ENCODE peak calls at places on chromosome 1, in four cellular contexts. Y, E, C and M are unnamed samples.

GRCh38 chr1:6261615-6261995 is 707 bp upstream of the GPR153 start:
- DNase-seq in Y (no peak), E (no peak), C (no peak), M (no peak)

GRCh38 chr1:61637470-61637869 is 87.5 kb downstream of the TM2D1 start:
- DNase-seq in Y (no peak), E (no peak), C (no peak), M (no peak)

GRCh38 chr1:104760017-104760416 is 1010.3 kb downstream of the AMY1C start:
- DNase-seq in Y (no peak), E (no peak), C (no peak), M (no peak)

GRCh38 chr1:201358596-201358995 is 18.9 kb downstream of the TNNT2 start:
- DNase-seq in Y (no peak), E (peak; percentile 10), C (peak; percentile 34), M (peak; percentile 6)

GRCh38 chr1:59985901-59986735 is 59.5 kb upstream of the CYP2J2 start:
- DNase-seq in Y (no peak), E (no peak), C (no peak), M (peak; percentile 51)

GRCh38 chr1:64550946-64551345 is 81.0 kb downstream of the CACHD1 start:
- DNase-seq in Y (no peak), E (no peak), C (no peak), M (peak; percentile 17)

GRCh38 chr1:68963353-68963752 is 466.5 kb upstream of the DEPDC1 start:
- DNase-seq in Y (no peak), E (peak; percentile 29), C (no peak), M (no peak)

GRCh38 chr1:69172003-69173000 is 395.4 kb upstream of the LRRC7 start:
- DNase-seq in Y (no peak), E (peak; percentile 63), C (no peak), M (no peak)

GRCh38 chr1:3544050-3544977 is 67.0 kb downstream of the MEGF6 start:
- DNase-seq in Y (no peak), E (no peak), C (no peak), M (no peak)

GRCh38 chr1:112849425-112849966 is 106.5 kb downstream of the SLC16A1 start:
- DNase-seq in Y (no peak), E (peak; percentile 66), C (peak; percentile 26), M (peak; percentile 21)

GRCh38 chr1:197393105-197393504 is 125.1 kb downstream of the CRB1 start:
- DNase-seq in Y (no peak), E (peak; percentile 17), C (no peak), M (no peak)

GRCh38 chr1:245153645-245154428 is 948 bp upstream of the KIF26B start:
- DNase-seq in Y (peak; percentile 62), E (peak; percentile 33), C (no peak), M (no peak)

GRCh38 chr1:155471026-155471425 is 91.6 kb downstream of the ASH1L start:
- DNase-seq in Y (no peak), E (no peak), C (no peak), M (no peak)

GRCh38 chr1:16165548-16165947 is 9.7 kb upstream of the EPHA2 start:
- DNase-seq in Y (no peak), E (no peak), C (no peak), M (no peak)

GRCh38 chr1:154968731-154969130 is 1.8 kb downstream of the SHC1 start:
- DNase-seq in Y (no peak), E (no peak), C (peak; percentile 24), M (no peak)

GRCh38 chr1:19096036-19096833 is 113.8 kb downstream of the UBR4 start:
- DNase-seq in Y (no peak), E (peak; percentile 36), C (no peak), M (peak; percentile 9)

GRCh38 chr1:45146833-45147232 is 59.6 kb downstream of the ZSWIM5 start:
- DNase-seq in Y (no peak), E (no peak), C (no peak), M (no peak)

GRCh38 chr1:103250441-103250861 is 142.1 kb upstream of the COL11A1 start:
- DNase-seq in Y (no peak), E (no peak), C (no peak), M (peak; percentile 6)

GRCh38 chr1:65003316-65003664 is 36.9 kb upstream of the JAK1 start:
- DNase-seq in Y (no peak), E (no peak), C (no peak), M (no peak)

GRCh38 chr1:234734864-234735263 is 124.9 kb upstream of the IRF2BP2 start:
- DNase-seq in Y (peak; percentile 40), E (no peak), C (no peak), M (no peak)

GRCh38 chr1:233972563-233972950 is 68.1 kb downstream of the SLC35F3 start:
- DNase-seq in Y (no peak), E (no peak), C (no peak), M (no peak)

GRCh38 chr1:36775716-36776115 is 258.6 kb downstream of the GRIK3 start:
- DNase-seq in Y (no peak), E (no peak), C (no peak), M (no peak)

GRCh38 chr1:86205741-86206140 is 49.2 kb upstream of the COL24A1 start:
- DNase-seq in Y (no peak), E (no peak), C (no peak), M (peak; percentile 16)

GRCh38 chr1:77175230-77175844 is 43.9 kb downstream of the PIGK start:
- DNase-seq in Y (no peak), E (no peak), C (no peak), M (no peak)

GRCh38 chr1:14165289-14165867 is 433.1 kb upstream of the KAZN start:
- DNase-seq in Y (no peak), E (no peak), C (no peak), M (no peak)

GRCh38 chr1:11042995-11043874 is 3.8 kb downstream of the MASP2 start:
- DNase-seq in Y (peak; percentile 55), E (no peak), C (no peak), M (no peak)

GRCh38 chr1:241533375-241534115 is 1.4 kb downstream of the KMO start:
- DNase-seq in Y (no peak), E (no peak), C (no peak), M (no peak)

GRCh38 chr1:151782741-151783140 is 7.6 kb downstream of the TDRKH start:
- DNase-seq in Y (no peak), E (no peak), C (no peak), M (no peak)

GRCh38 chr1:205748398-205749093 is 1.4 kb downstream of the NUCKS1 start:
- DNase-seq in Y (no peak), E (peak; percentile 96), C (no peak), M (peak; percentile 84)

GRCh38 chr1:145747398-145748247 is 28.3 kb downstream of the CD160 start:
- DNase-seq in Y (no peak), E (no peak), C (no peak), M (no peak)

GRCh38 chr1:115052454-115053083 is 22.9 kb downstream of the TSHB start:
- DNase-seq in Y (no peak), E (peak; percentile 56), C (no peak), M (peak; percentile 35)

GRCh38 chr1:47161298-47162040 is 24.2 kb downstream of the CYP4A22 start:
- DNase-seq in Y (no peak), E (no peak), C (no peak), M (no peak)

GRCh38 chr1:47164552-47164951 is 25.3 kb downstream of the PDZK1IP1 start:
- DNase-seq in Y (no peak), E (no peak), C (no peak), M (no peak)

DNA sequence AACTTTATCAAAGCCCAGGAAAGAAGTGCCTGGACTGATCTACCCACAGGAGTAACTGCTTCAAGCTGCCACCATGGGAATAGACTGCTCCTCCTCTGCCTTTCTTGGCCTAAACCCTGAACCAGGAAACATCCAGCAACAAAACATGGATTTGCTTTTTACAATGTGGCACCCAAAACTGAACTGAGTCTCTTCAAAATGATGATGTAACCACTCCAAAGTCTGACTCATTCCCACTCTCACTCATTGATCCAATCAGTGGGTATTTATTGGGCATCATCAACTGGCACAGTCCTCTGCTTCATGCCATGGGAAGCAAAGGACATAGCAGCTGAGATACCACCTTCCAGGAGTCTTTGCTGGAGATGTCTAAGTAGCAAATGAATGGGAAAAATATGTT is 23.5 kb downstream of the CYP4A22 start:
- DNase-seq in Y (no peak), E (no peak), C (no peak), M (no peak)
- TF ChIP-seq CTCF in Y (no peak), E (no peak), C (no peak), M (no peak)

DNA sequence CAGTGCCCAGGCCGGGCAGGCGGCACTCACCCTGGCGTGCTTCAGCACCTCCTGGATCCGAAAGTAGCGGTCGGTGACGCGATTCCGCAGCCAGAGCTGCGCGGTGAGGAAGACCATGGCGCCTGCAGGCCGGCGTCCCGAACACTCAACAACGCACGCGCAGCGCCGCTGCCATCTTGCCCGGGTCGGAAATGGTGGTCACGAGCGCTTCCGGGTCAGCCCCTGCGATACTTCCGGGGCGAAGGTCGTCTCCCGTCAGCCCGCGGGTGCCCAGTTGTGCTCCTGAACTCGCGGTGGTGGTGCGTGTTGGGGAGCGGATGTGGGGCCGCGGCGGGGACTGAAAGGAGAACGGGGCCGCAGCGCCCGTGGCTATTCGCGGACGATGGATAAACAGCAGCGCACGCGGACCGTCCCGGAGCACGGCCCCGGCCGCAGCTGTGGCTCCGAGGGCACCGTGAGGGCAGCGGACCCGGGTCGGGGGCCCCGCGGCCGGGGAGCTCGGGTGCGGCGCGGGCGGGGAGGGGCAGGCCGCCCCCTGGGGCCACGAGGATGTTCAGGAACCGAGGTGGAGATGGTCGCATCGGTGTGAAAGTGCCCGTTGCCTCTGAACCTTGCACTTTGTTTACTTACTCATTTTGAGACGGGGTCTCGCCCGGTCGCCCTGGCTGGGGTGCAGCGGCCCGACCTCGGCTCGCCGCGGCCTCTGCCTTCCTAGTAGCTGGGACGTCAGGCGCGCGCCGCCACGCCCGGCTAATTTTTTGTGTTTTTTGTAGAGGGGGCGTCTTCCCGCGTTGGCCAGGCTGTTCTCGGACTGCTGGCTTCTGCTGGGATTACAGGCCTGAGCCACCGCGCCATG is at the start of gene MRPL20:
- DNase-seq in Y (peak; percentile 96), E (peak; percentile 91), C (peak; percentile 94), M (peak; percentile 86)
- TF ChIP-seq CTCF in Y (no peak), E (no peak), C (no peak), M (no peak)

GRCh38 chr1:47931395-47931794 is 65.8 kb downstream of the TRABD2B start:
- DNase-seq in Y (peak; percentile 75), E (no peak), C (no peak), M (no peak)
- TF ChIP-seq CTCF in Y (peak; percentile 28), E (no peak), C (no peak), M (no peak)

GRCh38 chr1:209065350-209065749 is 518.2 kb upstream of the CAMK1G start:
- DNase-seq in Y (no peak), E (no peak), C (no peak), M (no peak)

GRCh38 chr1:209063816-209064664 is 519.5 kb upstream of the CAMK1G start:
- DNase-seq in Y (no peak), E (no peak), C (no peak), M (no peak)

GRCh38 chr1:209062081-209062480 is 521.4 kb upstream of the CAMK1G start:
- DNase-seq in Y (no peak), E (no peak), C (no peak), M (no peak)

GRCh38 chr1:209062863-209063262 is 520.7 kb upstream of the CAMK1G start:
- DNase-seq in Y (no peak), E (no peak), C (no peak), M (no peak)

GRCh38 chr1:209064850-209065249 is 518.7 kb upstream of the CAMK1G start:
- DNase-seq in Y (no peak), E (no peak), C (no peak), M (no peak)
- TF ChIP-seq CTCF in Y (no peak), E (no peak), C (no peak), M (no peak)